ENCODE peak calls at places on chromosomes 5 and 9, in ten cellular contexts. One of them, this sample, is unnamed.

GRCh38 chr9:136093331-136093986 is 1.6 kb downstream of the NACC2 start:
- DNase-seq in lower leg skin: no peak
- DNase-seq in Daoy: no peak
- DNase-seq in stimulated activated CD8-positive, alpha-beta memory T cell treated with anti-CD3 and anti-CD28 coated beads, Interleukin-15, amount 100 ng/mL, for 24 hours: no peak
- DNase-seq in GM12891: no peak
- DNase-seq in amygdala: no peak
- DNase-seq in LoVo: peak
- DNase-seq in activated CD8-positive, alpha-beta memory T cell treated with anti-CD3 and anti-CD28 coated beads for 1 hour: no peak
- DNase-seq in endothelial cell of umbilical vein: no peak
- DNase-seq in glutamatergic neuron: no peak
- DNase-seq in this sample: peak

GRCh38 chr9:91711755-91712591 is 238.1 kb downstream of the ROR2 start:
- DNase-seq in lower leg skin: no peak
- DNase-seq in Daoy: peak
- DNase-seq in stimulated activated CD8-positive, alpha-beta memory T cell treated with anti-CD3 and anti-CD28 coated beads, Interleukin-15, amount 100 ng/mL, for 24 hours: no peak
- DNase-seq in GM12891: peak
- DNase-seq in amygdala: no peak
- DNase-seq in LoVo: no peak
- DNase-seq in activated CD8-positive, alpha-beta memory T cell treated with anti-CD3 and anti-CD28 coated beads for 1 hour: peak
- DNase-seq in endothelial cell of umbilical vein: no peak
- DNase-seq in glutamatergic neuron: no peak
- DNase-seq in this sample: no peak

GRCh38 chr5:125372694-125373621 is 626.5 kb upstream of the ZNF608 start:
- DNase-seq in lower leg skin: no peak
- DNase-seq in Daoy: peak
- DNase-seq in stimulated activated CD8-positive, alpha-beta memory T cell treated with anti-CD3 and anti-CD28 coated beads, Interleukin-15, amount 100 ng/mL, for 24 hours: no peak
- DNase-seq in GM12891: no peak
- DNase-seq in amygdala: no peak
- DNase-seq in LoVo: no peak
- DNase-seq in activated CD8-positive, alpha-beta memory T cell treated with anti-CD3 and anti-CD28 coated beads for 1 hour: no peak
- DNase-seq in endothelial cell of umbilical vein: peak
- DNase-seq in glutamatergic neuron: no peak
- DNase-seq in this sample: peak

GRCh38 chr5:173317091-173317685 is 11.0 kb downstream of the STC2 start:
- DNase-seq in lower leg skin: no peak
- DNase-seq in Daoy: no peak
- DNase-seq in stimulated activated CD8-positive, alpha-beta memory T cell treated with anti-CD3 and anti-CD28 coated beads, Interleukin-15, amount 100 ng/mL, for 24 hours: no peak
- DNase-seq in GM12891: no peak
- DNase-seq in amygdala: no peak
- DNase-seq in LoVo: no peak
- DNase-seq in activated CD8-positive, alpha-beta memory T cell treated with anti-CD3 and anti-CD28 coated beads for 1 hour: no peak
- DNase-seq in endothelial cell of umbilical vein: no peak
- DNase-seq in glutamatergic neuron: no peak
- DNase-seq in this sample: no peak

GRCh38 chr9:14769235-14769580 is 46.7 kb upstream of the CER1 start:
- DNase-seq in lower leg skin: no peak
- DNase-seq in Daoy: peak
- DNase-seq in stimulated activated CD8-positive, alpha-beta memory T cell treated with anti-CD3 and anti-CD28 coated beads, Interleukin-15, amount 100 ng/mL, for 24 hours: no peak
- DNase-seq in GM12891: no peak
- DNase-seq in amygdala: no peak
- DNase-seq in LoVo: no peak
- DNase-seq in activated CD8-positive, alpha-beta memory T cell treated with anti-CD3 and anti-CD28 coated beads for 1 hour: no peak
- DNase-seq in endothelial cell of umbilical vein: peak
- DNase-seq in glutamatergic neuron: no peak
- DNase-seq in this sample: no peak

GRCh38 chr5:56900858-56901578 is 8.4 kb upstream of the SETD9 start:
- DNase-seq in lower leg skin: peak
- DNase-seq in Daoy: peak
- DNase-seq in stimulated activated CD8-positive, alpha-beta memory T cell treated with anti-CD3 and anti-CD28 coated beads, Interleukin-15, amount 100 ng/mL, for 24 hours: no peak
- DNase-seq in GM12891: peak
- DNase-seq in amygdala: no peak
- DNase-seq in LoVo: peak
- DNase-seq in activated CD8-positive, alpha-beta memory T cell treated with anti-CD3 and anti-CD28 coated beads for 1 hour: no peak
- DNase-seq in endothelial cell of umbilical vein: peak
- DNase-seq in glutamatergic neuron: no peak
- DNase-seq in this sample: peak

GRCh38 chr5:143741418-143741817 is 70.5 kb upstream of the HMHB1 start:
- DNase-seq in lower leg skin: no peak
- DNase-seq in Daoy: no peak
- DNase-seq in stimulated activated CD8-positive, alpha-beta memory T cell treated with anti-CD3 and anti-CD28 coated beads, Interleukin-15, amount 100 ng/mL, for 24 hours: no peak
- DNase-seq in GM12891: no peak
- DNase-seq in amygdala: no peak
- DNase-seq in LoVo: no peak
- DNase-seq in activated CD8-positive, alpha-beta memory T cell treated with anti-CD3 and anti-CD28 coated beads for 1 hour: no peak
- DNase-seq in endothelial cell of umbilical vein: no peak
- DNase-seq in glutamatergic neuron: no peak
- DNase-seq in this sample: no peak

GRCh38 chr9:127578952-127579853 is 32.9 kb upstream of the STXBP1 start:
- DNase-seq in lower leg skin: peak
- DNase-seq in Daoy: peak
- DNase-seq in stimulated activated CD8-positive, alpha-beta memory T cell treated with anti-CD3 and anti-CD28 coated beads, Interleukin-15, amount 100 ng/mL, for 24 hours: peak
- DNase-seq in GM12891: no peak
- DNase-seq in amygdala: peak
- DNase-seq in LoVo: peak
- DNase-seq in activated CD8-positive, alpha-beta memory T cell treated with anti-CD3 and anti-CD28 coated beads for 1 hour: peak
- DNase-seq in endothelial cell of umbilical vein: peak
- DNase-seq in glutamatergic neuron: peak
- DNase-seq in this sample: peak

GRCh38 chr5:54883374-54884194 is 101.8 kb downstream of the ESM1 start:
- DNase-seq in lower leg skin: peak
- DNase-seq in Daoy: peak
- DNase-seq in stimulated activated CD8-positive, alpha-beta memory T cell treated with anti-CD3 and anti-CD28 coated beads, Interleukin-15, amount 100 ng/mL, for 24 hours: no peak
- DNase-seq in GM12891: no peak
- DNase-seq in amygdala: no peak
- DNase-seq in LoVo: no peak
- DNase-seq in activated CD8-positive, alpha-beta memory T cell treated with anti-CD3 and anti-CD28 coated beads for 1 hour: no peak
- DNase-seq in endothelial cell of umbilical vein: peak
- DNase-seq in glutamatergic neuron: peak
- DNase-seq in this sample: peak

GRCh38 chr5:91032125-91032524 is 351.0 kb downstream of the ARRDC3 start:
- DNase-seq in lower leg skin: no peak
- DNase-seq in Daoy: no peak
- DNase-seq in stimulated activated CD8-positive, alpha-beta memory T cell treated with anti-CD3 and anti-CD28 coated beads, Interleukin-15, amount 100 ng/mL, for 24 hours: no peak
- DNase-seq in GM12891: no peak
- DNase-seq in amygdala: no peak
- DNase-seq in LoVo: no peak
- DNase-seq in activated CD8-positive, alpha-beta memory T cell treated with anti-CD3 and anti-CD28 coated beads for 1 hour: no peak
- DNase-seq in endothelial cell of umbilical vein: no peak
- DNase-seq in glutamatergic neuron: no peak
- DNase-seq in this sample: no peak

GRCh38 chr9:125586173-125586512 is 120.9 kb downstream of the MAPKAP1 start:
- DNase-seq in lower leg skin: no peak
- DNase-seq in Daoy: no peak
- DNase-seq in stimulated activated CD8-positive, alpha-beta memory T cell treated with anti-CD3 and anti-CD28 coated beads, Interleukin-15, amount 100 ng/mL, for 24 hours: no peak
- DNase-seq in GM12891: no peak
- DNase-seq in amygdala: no peak
- DNase-seq in LoVo: no peak
- DNase-seq in activated CD8-positive, alpha-beta memory T cell treated with anti-CD3 and anti-CD28 coated beads for 1 hour: no peak
- DNase-seq in endothelial cell of umbilical vein: no peak
- DNase-seq in glutamatergic neuron: no peak
- DNase-seq in this sample: no peak

GRCh38 chr5:117488976-117489500 is 914.4 kb upstream of the SEMA6A start:
- DNase-seq in lower leg skin: no peak
- DNase-seq in Daoy: no peak
- DNase-seq in stimulated activated CD8-positive, alpha-beta memory T cell treated with anti-CD3 and anti-CD28 coated beads, Interleukin-15, amount 100 ng/mL, for 24 hours: no peak
- DNase-seq in GM12891: no peak
- DNase-seq in amygdala: no peak
- DNase-seq in LoVo: no peak
- DNase-seq in activated CD8-positive, alpha-beta memory T cell treated with anti-CD3 and anti-CD28 coated beads for 1 hour: no peak
- DNase-seq in endothelial cell of umbilical vein: no peak
- DNase-seq in glutamatergic neuron: no peak
- DNase-seq in this sample: no peak

GRCh38 chr9:131810351-131811170 is 70.7 kb upstream of the RAPGEF1 start:
- DNase-seq in lower leg skin: no peak
- DNase-seq in Daoy: no peak
- DNase-seq in stimulated activated CD8-positive, alpha-beta memory T cell treated with anti-CD3 and anti-CD28 coated beads, Interleukin-15, amount 100 ng/mL, for 24 hours: no peak
- DNase-seq in GM12891: no peak
- DNase-seq in amygdala: no peak
- DNase-seq in LoVo: no peak
- DNase-seq in activated CD8-positive, alpha-beta memory T cell treated with anti-CD3 and anti-CD28 coated beads for 1 hour: no peak
- DNase-seq in endothelial cell of umbilical vein: no peak
- DNase-seq in glutamatergic neuron: no peak
- DNase-seq in this sample: no peak

GRCh38 chr5:53233653-53234405 is 124.3 kb upstream of the MOCS2 start:
- DNase-seq in lower leg skin: no peak
- DNase-seq in Daoy: no peak
- DNase-seq in stimulated activated CD8-positive, alpha-beta memory T cell treated with anti-CD3 and anti-CD28 coated beads, Interleukin-15, amount 100 ng/mL, for 24 hours: no peak
- DNase-seq in GM12891: no peak
- DNase-seq in amygdala: no peak
- DNase-seq in LoVo: no peak
- DNase-seq in activated CD8-positive, alpha-beta memory T cell treated with anti-CD3 and anti-CD28 coated beads for 1 hour: no peak
- DNase-seq in endothelial cell of umbilical vein: no peak
- DNase-seq in glutamatergic neuron: no peak
- DNase-seq in this sample: no peak

GRCh38 chr5:77996943-77997342 is 220.8 kb upstream of the TBCA start:
- DNase-seq in lower leg skin: no peak
- DNase-seq in Daoy: no peak
- DNase-seq in stimulated activated CD8-positive, alpha-beta memory T cell treated with anti-CD3 and anti-CD28 coated beads, Interleukin-15, amount 100 ng/mL, for 24 hours: no peak
- DNase-seq in GM12891: no peak
- DNase-seq in amygdala: no peak
- DNase-seq in LoVo: no peak
- DNase-seq in activated CD8-positive, alpha-beta memory T cell treated with anti-CD3 and anti-CD28 coated beads for 1 hour: no peak
- DNase-seq in endothelial cell of umbilical vein: no peak
- DNase-seq in glutamatergic neuron: no peak
- DNase-seq in this sample: no peak

GRCh38 chr9:113593682-113594281 is 130.3 kb downstream of the RGS3 start:
- DNase-seq in lower leg skin: peak
- DNase-seq in Daoy: peak
- DNase-seq in stimulated activated CD8-positive, alpha-beta memory T cell treated with anti-CD3 and anti-CD28 coated beads, Interleukin-15, amount 100 ng/mL, for 24 hours: no peak
- DNase-seq in GM12891: peak
- DNase-seq in amygdala: peak
- DNase-seq in LoVo: no peak
- DNase-seq in activated CD8-positive, alpha-beta memory T cell treated with anti-CD3 and anti-CD28 coated beads for 1 hour: no peak
- DNase-seq in endothelial cell of umbilical vein: peak
- DNase-seq in glutamatergic neuron: peak
- DNase-seq in this sample: peak

GRCh38 chr9:126722922-126723806 is 81.7 kb upstream of the ZBTB43 start:
- DNase-seq in lower leg skin: no peak
- DNase-seq in Daoy: peak
- DNase-seq in stimulated activated CD8-positive, alpha-beta memory T cell treated with anti-CD3 and anti-CD28 coated beads, Interleukin-15, amount 100 ng/mL, for 24 hours: peak
- DNase-seq in GM12891: peak
- DNase-seq in amygdala: no peak
- DNase-seq in LoVo: no peak
- DNase-seq in activated CD8-positive, alpha-beta memory T cell treated with anti-CD3 and anti-CD28 coated beads for 1 hour: no peak
- DNase-seq in endothelial cell of umbilical vein: no peak
- DNase-seq in glutamatergic neuron: peak
- DNase-seq in this sample: no peak

GRCh38 chr5:139685886-139686285 is 37.7 kb downstream of the CXXC5 start:
- DNase-seq in lower leg skin: no peak
- DNase-seq in Daoy: no peak
- DNase-seq in stimulated activated CD8-positive, alpha-beta memory T cell treated with anti-CD3 and anti-CD28 coated beads, Interleukin-15, amount 100 ng/mL, for 24 hours: no peak
- DNase-seq in GM12891: no peak
- DNase-seq in amygdala: no peak
- DNase-seq in LoVo: no peak
- DNase-seq in activated CD8-positive, alpha-beta memory T cell treated with anti-CD3 and anti-CD28 coated beads for 1 hour: no peak
- DNase-seq in endothelial cell of umbilical vein: no peak
- DNase-seq in glutamatergic neuron: no peak
- DNase-seq in this sample: no peak

GRCh38 chr9:72919246-72919945 is 33.5 kb downstream of the ALDH1A1 start:
- DNase-seq in lower leg skin: no peak
- DNase-seq in Daoy: no peak
- DNase-seq in stimulated activated CD8-positive, alpha-beta memory T cell treated with anti-CD3 and anti-CD28 coated beads, Interleukin-15, amount 100 ng/mL, for 24 hours: no peak
- DNase-seq in GM12891: no peak
- DNase-seq in amygdala: no peak
- DNase-seq in LoVo: no peak
- DNase-seq in activated CD8-positive, alpha-beta memory T cell treated with anti-CD3 and anti-CD28 coated beads for 1 hour: no peak
- DNase-seq in endothelial cell of umbilical vein: no peak
- DNase-seq in glutamatergic neuron: no peak
- DNase-seq in this sample: no peak

GRCh38 chr9:72480931-72481330 is 40.5 kb upstream of the TMC1 start:
- DNase-seq in lower leg skin: no peak
- DNase-seq in Daoy: peak
- DNase-seq in stimulated activated CD8-positive, alpha-beta memory T cell treated with anti-CD3 and anti-CD28 coated beads, Interleukin-15, amount 100 ng/mL, for 24 hours: no peak
- DNase-seq in GM12891: no peak
- DNase-seq in amygdala: no peak
- DNase-seq in LoVo: no peak
- DNase-seq in activated CD8-positive, alpha-beta memory T cell treated with anti-CD3 and anti-CD28 coated beads for 1 hour: no peak
- DNase-seq in endothelial cell of umbilical vein: peak
- DNase-seq in glutamatergic neuron: no peak
- DNase-seq in this sample: peak

GRCh38 chr9:119853126-119853525 is 483.9 kb upstream of the BRINP1 start:
- DNase-seq in lower leg skin: no peak
- DNase-seq in Daoy: no peak
- DNase-seq in stimulated activated CD8-positive, alpha-beta memory T cell treated with anti-CD3 and anti-CD28 coated beads, Interleukin-15, amount 100 ng/mL, for 24 hours: no peak
- DNase-seq in GM12891: no peak
- DNase-seq in amygdala: no peak
- DNase-seq in LoVo: no peak
- DNase-seq in activated CD8-positive, alpha-beta memory T cell treated with anti-CD3 and anti-CD28 coated beads for 1 hour: no peak
- DNase-seq in endothelial cell of umbilical vein: no peak
- DNase-seq in glutamatergic neuron: no peak
- DNase-seq in this sample: no peak

GRCh38 chr9:92762781-92763708 is 1.6 kb downstream of the BICD2 start:
- DNase-seq in lower leg skin: no peak
- DNase-seq in Daoy: no peak
- DNase-seq in stimulated activated CD8-positive, alpha-beta memory T cell treated with anti-CD3 and anti-CD28 coated beads, Interleukin-15, amount 100 ng/mL, for 24 hours: no peak
- DNase-seq in GM12891: no peak
- DNase-seq in amygdala: no peak
- DNase-seq in LoVo: no peak
- DNase-seq in activated CD8-positive, alpha-beta memory T cell treated with anti-CD3 and anti-CD28 coated beads for 1 hour: no peak
- DNase-seq in endothelial cell of umbilical vein: no peak
- DNase-seq in glutamatergic neuron: no peak
- DNase-seq in this sample: no peak

GRCh38 chr5:36090033-36090432 is 23.4 kb upstream of the UGT3A2 start:
- DNase-seq in lower leg skin: no peak
- DNase-seq in Daoy: peak
- DNase-seq in stimulated activated CD8-positive, alpha-beta memory T cell treated with anti-CD3 and anti-CD28 coated beads, Interleukin-15, amount 100 ng/mL, for 24 hours: no peak
- DNase-seq in GM12891: no peak
- DNase-seq in amygdala: no peak
- DNase-seq in LoVo: peak
- DNase-seq in activated CD8-positive, alpha-beta memory T cell treated with anti-CD3 and anti-CD28 coated beads for 1 hour: no peak
- DNase-seq in endothelial cell of umbilical vein: peak
- DNase-seq in glutamatergic neuron: peak
- DNase-seq in this sample: peak

GRCh38 chr9:35914307-35914807 is 5.1 kb downstream of the SPAAR start:
- DNase-seq in lower leg skin: no peak
- DNase-seq in Daoy: peak
- DNase-seq in stimulated activated CD8-positive, alpha-beta memory T cell treated with anti-CD3 and anti-CD28 coated beads, Interleukin-15, amount 100 ng/mL, for 24 hours: no peak
- DNase-seq in GM12891: no peak
- DNase-seq in amygdala: no peak
- DNase-seq in LoVo: peak
- DNase-seq in activated CD8-positive, alpha-beta memory T cell treated with anti-CD3 and anti-CD28 coated beads for 1 hour: no peak
- DNase-seq in endothelial cell of umbilical vein: peak
- DNase-seq in glutamatergic neuron: peak
- DNase-seq in this sample: no peak

GRCh38 chr9:120713257-120714087 is 798 bp downstream of the MEGF9 start:
- DNase-seq in lower leg skin: no peak
- DNase-seq in Daoy: no peak
- DNase-seq in stimulated activated CD8-positive, alpha-beta memory T cell treated with anti-CD3 and anti-CD28 coated beads, Interleukin-15, amount 100 ng/mL, for 24 hours: no peak
- DNase-seq in GM12891: no peak
- DNase-seq in amygdala: no peak
- DNase-seq in LoVo: no peak
- DNase-seq in activated CD8-positive, alpha-beta memory T cell treated with anti-CD3 and anti-CD28 coated beads for 1 hour: no peak
- DNase-seq in endothelial cell of umbilical vein: no peak
- DNase-seq in glutamatergic neuron: peak
- DNase-seq in this sample: no peak

GRCh38 chr5:65390208-65390607 is 91.5 kb downstream of the ADAMTS6 start:
- DNase-seq in lower leg skin: no peak
- DNase-seq in Daoy: no peak
- DNase-seq in stimulated activated CD8-positive, alpha-beta memory T cell treated with anti-CD3 and anti-CD28 coated beads, Interleukin-15, amount 100 ng/mL, for 24 hours: no peak
- DNase-seq in GM12891: no peak
- DNase-seq in amygdala: no peak
- DNase-seq in LoVo: no peak
- DNase-seq in activated CD8-positive, alpha-beta memory T cell treated with anti-CD3 and anti-CD28 coated beads for 1 hour: no peak
- DNase-seq in endothelial cell of umbilical vein: no peak
- DNase-seq in glutamatergic neuron: no peak
- DNase-seq in this sample: no peak

GRCh38 chr5:140556438-140556837 is 835 bp downstream of the SRA1 start:
- DNase-seq in lower leg skin: no peak
- DNase-seq in Daoy: no peak
- DNase-seq in stimulated activated CD8-positive, alpha-beta memory T cell treated with anti-CD3 and anti-CD28 coated beads, Interleukin-15, amount 100 ng/mL, for 24 hours: no peak
- DNase-seq in GM12891: no peak
- DNase-seq in amygdala: no peak
- DNase-seq in LoVo: no peak
- DNase-seq in activated CD8-positive, alpha-beta memory T cell treated with anti-CD3 and anti-CD28 coated beads for 1 hour: no peak
- DNase-seq in endothelial cell of umbilical vein: peak
- DNase-seq in glutamatergic neuron: no peak
- DNase-seq in this sample: peak

GRCh38 chr9:2872941-2873323 is 29.0 kb upstream of the PUM3 start:
- DNase-seq in lower leg skin: no peak
- DNase-seq in Daoy: no peak
- DNase-seq in stimulated activated CD8-positive, alpha-beta memory T cell treated with anti-CD3 and anti-CD28 coated beads, Interleukin-15, amount 100 ng/mL, for 24 hours: no peak
- DNase-seq in GM12891: no peak
- DNase-seq in amygdala: no peak
- DNase-seq in LoVo: no peak
- DNase-seq in activated CD8-positive, alpha-beta memory T cell treated with anti-CD3 and anti-CD28 coated beads for 1 hour: no peak
- DNase-seq in endothelial cell of umbilical vein: no peak
- DNase-seq in glutamatergic neuron: no peak
- DNase-seq in this sample: no peak